ENCODE peak calls at places on chromosome 3, in eight cellular contexts. M is uterus, X is astrocyte of the spinal cord, W is A549, G is transverse colon, S is PC-3, T is lung, K is NB4. J is an unnamed sample.

GRCh38 chr3:133944641-133945441 is 49.2 kb upstream of the RAB6B start:
- DNase-seq in S (peak), X (peak), G (no peak), T (peak), M (peak), K (no peak), W (no peak), J (no peak)

GRCh38 chr3:150721285-150722130 is 17.8 kb upstream of the ERICH6 start:
- DNase-seq in S (peak), G (no peak), M (no peak), X (peak), W (peak), K (peak), T (no peak), J (no peak)

GRCh38 chr3:49509028-49509561 is 39.0 kb downstream of the DAG1 start:
- DNase-seq in X (no peak), G (no peak), K (no peak), M (no peak), S (no peak), W (no peak), T (no peak), J (no peak)

GRCh38 chr3:82474711-82475110 is 713.3 kb upstream of the GBE1 start:
- DNase-seq in M (no peak), G (no peak), T (no peak), W (no peak), K (no peak), S (peak), X (peak), J (no peak)

GRCh38 chr3:129058441-129059194 is 2.0 kb upstream of the GP9 start:
- DNase-seq in S (peak), W (no peak), X (no peak), T (no peak), M (no peak), K (no peak), G (peak), J (no peak)

GRCh38 chr3:177330771-177331170 is 133.5 kb upstream of the TBL1XR1 start:
- DNase-seq in S (no peak), K (no peak), T (no peak), M (no peak), G (no peak), X (no peak), W (no peak), J (no peak)

GRCh38 chr3:36591959-36592358 is 172.4 kb downstream of the DCLK3 start:
- DNase-seq in W (no peak), K (no peak), G (no peak), X (peak), M (no peak), T (no peak), S (peak), J (no peak)

GRCh38 chr3:140572334-140572733 is 105.5 kb upstream of the TRIM42 start:
- DNase-seq in G (no peak), W (no peak), K (no peak), S (no peak), M (no peak), X (no peak), T (no peak), J (no peak)

GRCh38 chr3:168884353-168884903 is 779.1 kb downstream of the MECOM start:
- DNase-seq in X (peak), T (no peak), M (peak), W (no peak), K (no peak), G (peak), S (peak), J (no peak)

GRCh38 chr3:182651461-182651860 is 141.8 kb upstream of the ATP11B start:
- DNase-seq in K (no peak), S (no peak), T (no peak), W (no peak), X (no peak), M (no peak), G (peak), J (no peak)

GRCh38 chr3:187027531-187027936 is 97.2 kb downstream of the ST6GAL1 start:
- DNase-seq in S (no peak), M (no peak), X (no peak), G (peak), W (no peak), T (no peak), K (no peak), J (no peak)

GRCh38 chr3:195160257-195160898 is 110.6 kb downstream of the XXYLT1 start:
- DNase-seq in K (no peak), W (no peak), T (no peak), X (no peak), G (no peak), M (peak), S (peak), J (no peak)

GRCh38 chr3:116614795-116615362 is 94.7 kb upstream of the TUSC7 start:
- DNase-seq in M (no peak), S (peak), W (peak), G (no peak), T (no peak), X (no peak), K (peak), J (no peak)

GRCh38 chr3:48926425-48927392 is 8.1 kb downstream of the ARIH2 start:
- DNase-seq in G (peak), S (peak), M (no peak), K (no peak), W (no peak), X (no peak), T (no peak), J (no peak)

GRCh38 chr3:43879166-43879565 is 188.4 kb downstream of the ABHD5 start:
- DNase-seq in X (no peak), M (no peak), S (peak), T (no peak), W (peak), K (peak), G (no peak), J (no peak)

GRCh38 chr3:179321585-179322322 is 1.1 kb upstream of the ZNF639 start:
- DNase-seq in W (peak), G (peak), S (peak), M (peak), X (peak), K (peak), T (no peak), J (no peak)

GRCh38 chr3:58093573-58094195 is 85.5 kb downstream of the FLNB start:
- DNase-seq in M (no peak), W (peak), X (peak), K (peak), T (no peak), G (no peak), S (peak), J (no peak)

GRCh38 chr3:138943724-138944131 is 3.2 kb downstream of the FOXL2 start:
- DNase-seq in G (no peak), T (no peak), W (no peak), K (no peak), S (peak), M (no peak), X (peak), J (no peak)

GRCh38 chr3:193701896-193702644 is 109.1 kb downstream of the OPA1 start:
- DNase-seq in M (no peak), G (no peak), X (peak), W (no peak), K (peak), S (peak), T (no peak), J (no peak)

GRCh38 chr3:58998476-58999117 is 51.2 kb downstream of the CFAP20DC start:
- DNase-seq in X (peak), K (no peak), M (no peak), T (no peak), W (peak), G (no peak), S (peak), J (no peak)

GRCh38 chr3:115512565-115513410 is 110.5 kb upstream of the GAP43 start:
- DNase-seq in K (no peak), M (peak), X (peak), T (no peak), G (no peak), S (no peak), W (peak), J (no peak)

GRCh38 chr3:5523125-5523524 is 335.6 kb downstream of the EDEM1 start:
- DNase-seq in K (no peak), W (no peak), G (no peak), X (no peak), M (no peak), T (no peak), S (no peak), J (no peak)

GRCh38 chr3:50608278-50608677 is 3.3 kb downstream of the CISH start:
- DNase-seq in W (no peak), M (no peak), S (no peak), T (no peak), G (no peak), X (no peak), K (no peak), J (no peak)

GRCh38 chr3:194935061-194935460 is 249.4 kb downstream of the FAM43A start:
- DNase-seq in T (no peak), K (peak), S (peak), G (no peak), M (no peak), W (no peak), X (no peak), J (no peak)

GRCh38 chr3:187941135-187941847 is 196.0 kb upstream of the BCL6 start:
- DNase-seq in S (no peak), K (no peak), T (no peak), W (no peak), M (no peak), X (no peak), G (no peak), J (no peak)

GRCh38 chr3:120022729-120023128 is 71.5 kb downstream of the GSK3B start:
- DNase-seq in S (no peak), G (no peak), K (no peak), X (peak), M (no peak), T (no peak), W (no peak), J (no peak)

GRCh38 chr3:138726966-138727365 is 107.8 kb downstream of the PIK3CB start:
- DNase-seq in X (peak), K (no peak), G (no peak), S (no peak), T (no peak), W (no peak), M (no peak), J (no peak)

GRCh38 chr3:94303897-94304296 is 241.0 kb downstream of the NSUN3 start:
- DNase-seq in K (no peak), S (peak), W (no peak), G (no peak), X (peak), M (no peak), T (no peak), J (no peak)

GRCh38 chr3:61669676-61670299 is 108.4 kb downstream of the PTPRG start:
- DNase-seq in M (no peak), K (no peak), T (no peak), W (no peak), X (no peak), G (peak), S (no peak), J (no peak)

GRCh38 chr3:99410789-99411311 is 227.5 kb upstream of the COL8A1 start:
- DNase-seq in M (no peak), W (no peak), G (no peak), S (peak), T (no peak), K (no peak), X (peak), J (no peak)

GRCh38 chr3:59270921-59271320 is 221.1 kb upstream of the CFAP20DC start:
- DNase-seq in X (no peak), M (no peak), S (no peak), T (no peak), W (no peak), G (no peak), K (no peak), J (no peak)

GRCh38 chr3:52311567-52312119 is 4.5 kb upstream of the DNAH1 start:
- DNase-seq in X (no peak), M (no peak), W (no peak), G (no peak), T (no peak), K (no peak), S (no peak), J (no peak)

DNA sequence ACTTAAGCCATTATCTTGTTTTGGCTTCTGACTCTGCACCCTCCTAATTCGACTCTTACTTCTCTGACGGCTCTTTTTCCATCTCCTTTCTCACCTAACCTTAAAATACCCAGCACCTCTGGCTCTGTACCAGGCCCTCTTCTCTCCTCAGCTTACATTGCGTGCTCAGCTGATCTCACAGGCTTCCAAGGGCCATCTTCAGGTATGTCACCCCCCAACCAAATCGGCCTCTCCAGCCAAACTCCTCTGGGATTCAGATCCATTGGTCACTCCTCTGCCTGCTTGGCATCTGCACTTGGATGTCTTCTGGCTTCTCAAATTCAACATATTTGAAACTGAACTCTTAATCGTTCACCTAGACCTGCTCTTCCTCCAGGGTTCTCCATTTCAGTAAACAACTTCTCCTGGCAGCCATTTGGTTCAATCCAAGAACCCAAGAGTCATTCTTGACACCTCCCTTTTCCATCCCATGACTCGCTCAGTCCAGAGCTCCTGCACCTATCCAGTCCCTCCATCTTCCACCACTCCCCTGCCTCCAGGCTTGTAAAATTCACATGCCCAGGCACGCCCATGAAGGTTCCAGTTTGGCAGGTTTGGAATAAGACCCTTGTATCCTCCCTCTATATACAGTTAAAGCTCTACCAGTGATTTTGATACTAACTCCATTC is 35.2 kb upstream of the SLC41A3 start:
- DNase-seq in T (no peak), S (peak), X (no peak), G (peak), K (no peak), M (peak), W (no peak), J (no peak)
- TF ChIP-seq CTCF in T (no peak), S (no peak), X (no peak), G (no peak), K (no peak), M (no peak), W (no peak), J (no peak)

GRCh38 chr3:132002039-132002438 is 32.8 kb downstream of the CPNE4 start:
- DNase-seq in S (no peak), G (no peak), W (no peak), X (no peak), T (no peak), K (no peak), M (no peak), J (no peak)

GRCh38 chr3:132001036-132001435 is 33.8 kb downstream of the CPNE4 start:
- DNase-seq in W (no peak), T (no peak), K (no peak), M (no peak), G (no peak), S (no peak), X (no peak), J (no peak)

GRCh38 chr3:131995936-131996335 is 38.9 kb downstream of the CPNE4 start:
- DNase-seq in T (no peak), K (no peak), M (no peak), S (peak), W (no peak), G (no peak), X (peak), J (no peak)

GRCh38 chr3:132003685-132004084 is 31.1 kb downstream of the CPNE4 start:
- DNase-seq in G (no peak), S (no peak), X (no peak), T (no peak), M (no peak), W (no peak), K (no peak), J (no peak)

DNA sequence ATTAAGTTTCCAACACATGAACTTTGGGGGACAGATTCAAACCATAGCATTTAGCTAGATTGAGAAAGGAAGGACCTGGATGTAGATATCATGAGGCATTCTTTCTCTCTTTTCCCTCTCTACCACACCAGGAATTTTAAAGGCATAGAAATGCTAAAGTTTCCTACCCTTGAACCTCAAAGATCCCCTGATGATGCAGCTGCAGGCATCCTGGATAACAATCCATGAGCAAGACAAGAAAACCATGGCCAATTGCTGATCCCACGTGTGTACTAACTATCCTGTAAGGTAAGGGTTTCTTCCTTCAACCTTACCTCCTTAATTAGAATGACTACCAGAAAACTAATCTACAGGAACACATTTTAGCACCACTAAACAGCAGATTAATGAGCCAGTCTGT is 36.8 kb downstream of the CPNE4 start:
- DNase-seq in W (no peak), M (no peak), S (no peak), G (no peak), T (no peak), K (no peak), X (no peak), J (no peak)
- TF ChIP-seq CTCF in W (no peak), M (no peak), S (no peak), G (no peak), T (no peak), K (no peak), X (no peak), J (no peak)

DNA sequence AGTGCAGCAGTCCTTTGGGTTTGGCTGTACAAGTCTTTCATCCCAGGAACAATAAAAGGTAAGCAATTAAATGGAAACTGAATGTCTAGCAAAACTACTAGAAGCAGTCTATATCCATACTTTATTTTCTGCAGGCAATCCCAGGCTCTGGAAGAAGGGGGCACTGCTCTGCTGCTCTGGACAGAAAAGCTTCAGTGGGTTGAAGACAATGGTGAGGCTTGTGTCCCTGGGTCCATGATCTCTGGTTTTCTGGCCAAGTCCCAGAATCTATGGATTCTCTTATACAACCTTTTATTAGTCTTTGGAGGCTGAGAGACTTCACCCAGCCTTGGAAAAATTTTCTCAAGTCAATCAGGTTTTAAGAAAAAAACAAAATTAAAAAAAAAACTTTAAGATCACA is 35.6 kb downstream of the SCAP start:
- DNase-seq in S (peak), X (no peak), K (peak), M (no peak), W (no peak), G (no peak), T (no peak), J (no peak)
- TF ChIP-seq CTCF in S (peak), X (peak), K (peak), M (no peak), W (peak), G (no peak), T (no peak), J (no peak)

GRCh38 chr3:32146669-32147315 is 40.4 kb downstream of the GPD1L start:
- DNase-seq in M (no peak), T (no peak), W (no peak), G (no peak), S (peak), X (no peak), K (peak), J (no peak)

GRCh38 chr3:32143849-32144757 is 37.7 kb downstream of the GPD1L start:
- DNase-seq in G (peak), S (peak), M (peak), K (peak), W (peak), X (peak), T (peak), J (no peak)

GRCh38 chr3:32147509-32147908 is 41.1 kb downstream of the GPD1L start:
- DNase-seq in M (no peak), T (no peak), W (no peak), G (no peak), S (peak), X (no peak), K (peak), J (no peak)

GRCh38 chr3:32148356-32148755 is 41.9 kb downstream of the GPD1L start:
- DNase-seq in S (no peak), W (no peak), T (no peak), G (no peak), M (no peak), K (no peak), X (no peak), J (no peak)

GRCh38 chr3:32147935-32148334 is 41.5 kb downstream of the GPD1L start:
- DNase-seq in W (no peak), K (peak), T (no peak), G (no peak), M (no peak), X (no peak), S (no peak), J (no peak)
- TF ChIP-seq CTCF in W (no peak), K (no peak), T (no peak), G (no peak), M (no peak), X (no peak), S (peak), J (no peak)

GRCh38 chr3:45132568-45133211 is 13.5 kb downstream of the CDCP1 start:
- DNase-seq in W (no peak), T (no peak), M (no peak), G (no peak), K (no peak), X (no peak), S (no peak), J (no peak)

GRCh38 chr3:45137656-45138181 is 8.5 kb downstream of the CDCP1 start:
- DNase-seq in S (peak), G (no peak), K (peak), W (no peak), X (no peak), M (no peak), T (no peak), J (no peak)

GRCh38 chr3:45139372-45139894 is 6.7 kb downstream of the CDCP1 start:
- DNase-seq in M (peak), S (no peak), T (no peak), W (no peak), K (no peak), G (no peak), X (no peak), J (no peak)

GRCh38 chr3:45134758-45135521 is 11.2 kb downstream of the CDCP1 start:
- DNase-seq in T (no peak), K (no peak), M (no peak), G (no peak), W (no peak), X (no peak), S (no peak), J (no peak)

GRCh38 chr3:45135959-45136358 is 10.2 kb downstream of the CDCP1 start:
- DNase-seq in K (no peak), M (no peak), T (no peak), G (no peak), X (no peak), S (no peak), W (no peak), J (no peak)
- TF ChIP-seq CTCF in K (no peak), M (no peak), T (no peak), G (no peak), X (no peak), S (no peak), W (no peak), J (no peak)

DNA sequence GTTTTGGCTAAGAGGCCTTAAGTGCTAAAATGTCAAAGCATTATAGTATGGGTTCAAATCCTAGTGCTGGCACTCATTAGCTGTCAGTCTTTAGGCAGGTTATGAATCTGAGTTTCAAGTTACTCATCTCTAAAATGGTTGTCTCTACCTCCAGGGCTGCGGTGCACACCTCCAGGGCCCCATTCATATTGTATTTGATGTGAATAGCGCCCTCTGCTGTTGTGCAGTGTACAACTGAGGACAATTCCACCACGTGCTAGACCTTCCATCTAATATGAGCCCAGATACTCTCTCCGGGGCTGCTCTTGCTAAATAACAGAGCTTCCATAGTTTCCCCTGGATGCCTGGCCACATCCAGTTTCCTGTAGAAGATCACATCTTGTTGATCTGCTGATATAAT is 54.3 kb downstream of the OXNAD1 start:
- DNase-seq in T (no peak), M (no peak), X (no peak), G (no peak), S (peak), W (peak), K (peak), J (no peak)
- TF ChIP-seq CTCF in T (no peak), M (no peak), X (peak), G (peak), S (peak), W (peak), K (peak), J (no peak)

J was measured in activated B cell treated with CpG ODN at 0.5 μM for 24 hours.